ENCODE peak calls at places on chromosomes 13 and 19, in four cellular contexts. One of them, this sample, is unnamed.

GRCh38 chr13:27149702-27150101 is 21.9 kb downstream of the USP12 start:
- DNase-seq in HepG2: no peak
- DNase-seq in GM12878: no peak
- DNase-seq in K562: no peak
- DNase-seq in this sample: no peak

GRCh38 chr13:77863037-77863630 is 55.5 kb downstream of the EDNRB start:
- DNase-seq in K562: no peak
- DNase-seq in GM12878: no peak
- DNase-seq in HepG2: no peak
- DNase-seq in this sample: no peak

GRCh38 chr19:33492951-33493350 is 28.6 kb downstream of the PEPD start:
- DNase-seq in GM12878: no peak
- DNase-seq in HepG2: no peak
- DNase-seq in K562: no peak
- DNase-seq in this sample: no peak

GRCh38 chr19:39032164-39032918 is at the start of gene FBXO27:
- DNase-seq in K562: peak; percentile 68
- DNase-seq in HepG2: no peak
- DNase-seq in GM12878: no peak
- DNase-seq in this sample: peak; percentile 84

GRCh38 chr19:13150919-13151604 is 851 bp downstream of the IER2 start:
- DNase-seq in K562: peak; percentile 42
- DNase-seq in HepG2: no peak
- DNase-seq in GM12878: no peak
- DNase-seq in this sample: no peak

GRCh38 chr13:33110713-33111413 is 94.6 kb downstream of the KL start:
- DNase-seq in HepG2: no peak
- DNase-seq in K562: no peak
- DNase-seq in GM12878: no peak
- DNase-seq in this sample: no peak

GRCh38 chr13:111533900-111534645 is 213.6 kb downstream of the TEX29 start:
- DNase-seq in GM12878: no peak
- DNase-seq in HepG2: no peak
- DNase-seq in K562: no peak
- DNase-seq in this sample: no peak

GRCh38 chr13:57629821-57630235 is 1.7 kb upstream of the PCDH17 start:
- DNase-seq in HepG2: no peak
- DNase-seq in K562: peak; percentile 16
- DNase-seq in GM12878: no peak
- DNase-seq in this sample: peak; percentile 95

GRCh38 chr19:41569481-41570150 is 6.3 kb upstream of the CEACAM21 start:
- DNase-seq in K562: no peak
- DNase-seq in HepG2: no peak
- DNase-seq in GM12878: no peak
- DNase-seq in this sample: no peak

GRCh38 chr13:49652691-49653305 is 24.5 kb downstream of the ARL11 start:
- DNase-seq in HepG2: peak; percentile 70
- DNase-seq in GM12878: no peak
- DNase-seq in K562: peak; percentile 52
- DNase-seq in this sample: peak; percentile 76

GRCh38 chr19:13154911-13155471 is 4.8 kb downstream of the IER2 start:
- DNase-seq in K562: peak; percentile 42
- DNase-seq in HepG2: peak; percentile 75
- DNase-seq in GM12878: no peak
- DNase-seq in this sample: peak; percentile 61

GRCh38 chr19:37098570-37098969 is 20.3 kb downstream of the ZNF420 start:
- DNase-seq in K562: no peak
- DNase-seq in GM12878: no peak
- DNase-seq in HepG2: no peak
- DNase-seq in this sample: no peak

GRCh38 chr13:49304763-49305695 is 57.3 kb downstream of the CDADC1 start:
- DNase-seq in K562: no peak
- DNase-seq in GM12878: no peak
- DNase-seq in HepG2: no peak
- DNase-seq in this sample: no peak

GRCh38 chr13:70034280-70034679 is 73.3 kb upstream of the ATXN8OS start:
- DNase-seq in HepG2: no peak
- DNase-seq in GM12878: no peak
- DNase-seq in K562: no peak
- DNase-seq in this sample: no peak

GRCh38 chr19:38711726-38712153 is 32.5 kb downstream of the CAPN12 start:
- DNase-seq in GM12878: no peak
- DNase-seq in HepG2: no peak
- DNase-seq in K562: no peak
- DNase-seq in this sample: no peak

GRCh38 chr19:49512970-49513745 is 697 bp downstream of the FCGRT start:
- DNase-seq in K562: peak; percentile 72
- DNase-seq in HepG2: peak; percentile 89
- DNase-seq in GM12878: no peak
- DNase-seq in this sample: peak; percentile 88

GRCh38 chr13:41352935-41353801 is 42.1 kb downstream of the NAA16 start:
- DNase-seq in GM12878: peak; percentile 30
- DNase-seq in HepG2: peak; percentile 35
- DNase-seq in K562: peak; percentile 19
- DNase-seq in this sample: peak; percentile 55

GRCh38 chr19:6765738-6766356 is 1.4 kb downstream of the SH2D3A start:
- DNase-seq in K562: no peak
- DNase-seq in HepG2: peak; percentile 19
- DNase-seq in GM12878: no peak
- DNase-seq in this sample: no peak

GRCh38 chr13:69617587-69617986 is 490.0 kb upstream of the ATXN8OS start:
- DNase-seq in K562: no peak
- DNase-seq in HepG2: no peak
- DNase-seq in GM12878: no peak
- DNase-seq in this sample: no peak

GRCh38 chr19:33250500-33250899 is 24.9 kb upstream of the SLC7A10 start:
- DNase-seq in GM12878: no peak
- DNase-seq in K562: no peak
- DNase-seq in HepG2: no peak
- DNase-seq in this sample: no peak

GRCh38 chr13:72508392-72508791 is 219.0 kb downstream of the MZT1 start:
- DNase-seq in K562: no peak
- DNase-seq in HepG2: no peak
- DNase-seq in GM12878: no peak
- DNase-seq in this sample: no peak

GRCh38 chr13:25857830-25858229 is 194.0 kb downstream of the SHISA2 start:
- DNase-seq in K562: no peak
- DNase-seq in HepG2: no peak
- DNase-seq in GM12878: no peak
- DNase-seq in this sample: no peak

GRCh38 chr19:28966737-28967401 is 246.1 kb downstream of the UQCRFS1 start:
- DNase-seq in K562: no peak
- DNase-seq in GM12878: no peak
- DNase-seq in HepG2: no peak
- DNase-seq in this sample: no peak

GRCh38 chr13:100879255-100879654 is 204.7 kb upstream of the TMTC4 start:
- DNase-seq in K562: no peak
- DNase-seq in HepG2: no peak
- DNase-seq in GM12878: no peak
- DNase-seq in this sample: no peak

GRCh38 chr19:50551713-50552187 is 16.5 kb downstream of the LRRC4B start:
- DNase-seq in GM12878: no peak
- DNase-seq in K562: peak; percentile 82
- DNase-seq in HepG2: no peak
- DNase-seq in this sample: peak; percentile 70

GRCh38 chr13:42804244-42804868 is 23.0 kb downstream of the FAM216B start:
- DNase-seq in GM12878: no peak
- DNase-seq in HepG2: no peak
- DNase-seq in K562: no peak
- DNase-seq in this sample: no peak

GRCh38 chr13:76014618-76015315 is 378.6 kb downstream of the LMO7 start:
- DNase-seq in K562: no peak
- DNase-seq in HepG2: no peak
- DNase-seq in GM12878: no peak
- DNase-seq in this sample: no peak

GRCh38 chr19:31330761-31331160 is 18.5 kb downstream of the TSHZ3 start:
- DNase-seq in K562: no peak
- DNase-seq in HepG2: no peak
- DNase-seq in GM12878: no peak
- DNase-seq in this sample: no peak

GRCh38 chr13:107025991-107026390 is 458.1 kb upstream of the ARGLU1 start:
- DNase-seq in K562: no peak
- DNase-seq in HepG2: no peak
- DNase-seq in GM12878: no peak
- DNase-seq in this sample: no peak

GRCh38 chr13:30169442-30169841 is 137.9 kb downstream of the KATNAL1 start:
- DNase-seq in GM12878: no peak
- DNase-seq in K562: no peak
- DNase-seq in HepG2: no peak
- DNase-seq in this sample: no peak

GRCh38 chr13:59689057-59689456 is 474.7 kb downstream of the DIAPH3 start:
- DNase-seq in K562: no peak
- DNase-seq in HepG2: no peak
- DNase-seq in GM12878: no peak
- DNase-seq in this sample: no peak

GRCh38 chr19:28504139-28504538 is 708.8 kb downstream of the UQCRFS1 start:
- DNase-seq in GM12878: no peak
- DNase-seq in K562: no peak
- DNase-seq in HepG2: no peak
- DNase-seq in this sample: no peak

GRCh38 chr13:33125821-33126570 is 109.8 kb downstream of the KL start:
- DNase-seq in GM12878: no peak
- DNase-seq in HepG2: peak; percentile 99
- DNase-seq in K562: no peak
- DNase-seq in this sample: no peak

GRCh38 chr19:17282488-17283256 is 971 bp downstream of the ANKLE1 start:
- DNase-seq in HepG2: peak; percentile 69
- DNase-seq in K562: peak; percentile 85
- DNase-seq in GM12878: peak; percentile 46
- DNase-seq in this sample: peak; percentile 94

GRCh38 chr19:8307965-8308866 is at the start of gene CD320:
- DNase-seq in GM12878: peak; percentile 63
- DNase-seq in HepG2: peak; percentile 86
- DNase-seq in K562: peak; percentile 91
- DNase-seq in this sample: peak; percentile 97

GRCh38 chr19:47005873-47006272 is 13.8 kb upstream of the NPAS1 start:
- DNase-seq in GM12878: no peak
- DNase-seq in K562: no peak
- DNase-seq in HepG2: peak; percentile 33
- DNase-seq in this sample: peak; percentile 72

GRCh38 chr13:98997738-98998641 is 20.1 kb upstream of the DOCK9 start:
- DNase-seq in GM12878: no peak
- DNase-seq in K562: no peak
- DNase-seq in HepG2: no peak
- DNase-seq in this sample: no peak

GRCh38 chr13:35210234-35210633 is 266.3 kb downstream of the MAB21L1 start:
- DNase-seq in HepG2: no peak
- DNase-seq in GM12878: no peak
- DNase-seq in K562: no peak
- DNase-seq in this sample: peak; percentile 3

GRCh38 chr13:38641164-38641948 is 45.5 kb upstream of the FREM2 start:
- DNase-seq in K562: peak; percentile 8
- DNase-seq in GM12878: no peak
- DNase-seq in HepG2: no peak
- DNase-seq in this sample: peak; percentile 5
- TF ChIP-seq CTCF in K562: peak; percentile 21
- TF ChIP-seq CTCF in GM12878: peak; percentile 12
- TF ChIP-seq CTCF in HepG2: no peak
- TF ChIP-seq CTCF in this sample: peak; percentile 35

DNA sequence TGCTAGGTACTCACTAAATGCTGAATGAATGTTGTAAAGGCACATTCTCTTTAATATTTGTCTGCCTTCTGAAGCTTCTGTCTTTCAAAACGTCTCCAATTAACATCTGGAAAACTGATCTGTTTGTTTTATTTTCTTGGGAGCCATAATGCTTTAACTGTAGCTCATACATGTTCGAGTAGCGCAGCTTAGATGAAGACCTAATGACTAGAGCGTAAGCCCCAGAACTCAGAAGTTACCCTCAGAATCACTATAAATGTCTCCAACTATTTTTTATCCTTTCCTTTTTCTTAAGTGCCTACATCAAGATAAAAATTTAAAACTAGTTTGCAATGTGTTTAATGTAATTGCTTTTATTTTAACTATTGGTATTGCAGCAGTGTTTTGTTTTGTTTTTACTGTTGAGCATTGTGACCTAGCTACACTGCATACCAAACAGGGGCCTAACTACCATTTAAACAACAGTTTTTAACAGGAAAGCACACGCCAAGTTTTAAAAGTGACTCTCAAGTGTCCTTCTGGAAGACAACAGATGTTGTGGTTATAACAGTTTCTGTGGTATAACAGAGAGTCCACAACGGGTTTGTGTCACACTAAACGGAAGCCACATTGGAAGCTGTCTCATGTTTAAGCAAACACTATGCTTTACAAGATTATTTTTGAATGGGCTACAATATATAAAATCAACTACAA is 42.0 kb downstream of the MRPL57 start:
- DNase-seq in GM12878: peak; percentile 68
- DNase-seq in HepG2: no peak
- DNase-seq in K562: no peak
- DNase-seq in this sample: no peak
- TF ChIP-seq NFIC in GM12878: peak; percentile 64
- TF ChIP-seq NFIC in HepG2: no peak
- TF ChIP-seq NFIC in K562: no peak
- TF ChIP-seq NFIC in this sample: no peak

DNA sequence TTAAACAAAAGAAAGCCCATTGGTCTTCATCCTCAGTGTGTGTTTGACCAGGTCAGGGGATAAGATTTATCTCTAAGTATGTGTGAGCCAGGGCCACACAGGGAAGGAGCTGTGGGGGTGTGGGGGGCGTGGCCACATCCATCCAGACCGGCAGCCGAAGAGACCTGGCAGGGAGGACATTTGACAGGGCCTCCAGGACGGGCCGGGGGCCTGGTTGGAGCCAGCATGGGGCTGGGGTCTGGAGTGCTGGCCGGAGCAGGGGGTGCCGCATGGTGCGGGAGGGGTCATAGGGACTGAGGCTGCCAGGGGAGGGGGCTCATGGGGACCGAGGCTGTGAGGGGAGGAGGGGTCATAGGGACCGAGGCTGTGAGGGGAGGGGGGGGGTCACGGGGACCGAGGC is 20.4 kb upstream of the GNA15 start:
- DNase-seq in HepG2: no peak
- DNase-seq in GM12878: no peak
- DNase-seq in K562: no peak
- DNase-seq in this sample: no peak
- TF ChIP-seq MXI1 in HepG2: no peak
- TF ChIP-seq MXI1 in GM12878: no peak
- TF ChIP-seq MXI1 in K562: no peak
- TF ChIP-seq MXI1 in this sample: no peak

GRCh38 chr19:3849092-3849491 is 19.7 kb downstream of the ZFR2 start:
- DNase-seq in HepG2: peak; percentile 33
- DNase-seq in GM12878: no peak
- DNase-seq in K562: peak; percentile 78
- DNase-seq in this sample: peak; percentile 57

GRCh38 chr19:3851254-3852176 is 17.3 kb downstream of the ZFR2 start:
- DNase-seq in GM12878: no peak
- DNase-seq in HepG2: no peak
- DNase-seq in K562: no peak
- DNase-seq in this sample: no peak

GRCh38 chr19:3852177-3852511 is 16.7 kb downstream of the ZFR2 start:
- DNase-seq in GM12878: no peak
- DNase-seq in K562: no peak
- DNase-seq in HepG2: no peak
- DNase-seq in this sample: no peak

GRCh38 chr19:3850320-3850972 is 18.4 kb downstream of the ZFR2 start:
- DNase-seq in K562: no peak
- DNase-seq in GM12878: no peak
- DNase-seq in HepG2: no peak
- DNase-seq in this sample: no peak

GRCh38 chr19:3849787-3850186 is 19.1 kb downstream of the ZFR2 start:
- DNase-seq in GM12878: no peak
- DNase-seq in HepG2: no peak
- DNase-seq in K562: peak; percentile 43
- DNase-seq in this sample: no peak
- TF ChIP-seq CTCF in GM12878: no peak
- TF ChIP-seq CTCF in HepG2: no peak
- TF ChIP-seq CTCF in K562: no peak
- TF ChIP-seq CTCF in this sample: no peak

This sample was measured in SK-N-SH.